ENCODE peak calls at places on chromosomes 4 and X, in nine cellular contexts. H is BJ; T is foreskin fibroblast; X is adipocyte; L is fibroblast of lung; R is CD8-positive, alpha-beta memory T cell; M is AG04450; P is coronary artery; A is AG09309. Z is an unnamed sample.

GRCh38 chr4:20443406-20443805 is 191.7 kb downstream of the SLIT2 start:
- DNase-seq in A (no peak), X (no peak), P (no peak), L (no peak), R (no peak), H (no peak), M (no peak), T (no peak), Z (no peak)

GRCh38 chr4:86939123-86939522 is 4.3 kb downstream of the AFF1 start:
- DNase-seq in T (peak; percentile 30), X (peak; percentile 23), R (no peak), H (no peak), M (no peak), L (no peak), P (no peak), A (no peak), Z (no peak)

GRCh38 chrX:45668686-45669443 is 468.2 kb upstream of the DIPK2B start:
- DNase-seq in T (peak; percentile 96), H (peak; percentile 66), A (peak; percentile 79), P (no peak), X (peak; percentile 69), L (peak; percentile 88), R (no peak), M (peak; percentile 55), Z (no peak)

GRCh38 chr4:97558204-97558804 is 585.0 kb downstream of the STPG2 start:
- DNase-seq in X (no peak), P (no peak), R (no peak), M (no peak), A (no peak), H (no peak), T (no peak), L (no peak), Z (no peak)

GRCh38 chrX:26889574-26889973 is 573.6 kb downstream of the PPP4R3C start:
- DNase-seq in M (no peak), L (peak; percentile 27), T (peak; percentile 6), P (no peak), A (no peak), H (no peak), R (no peak), X (no peak), Z (no peak)

GRCh38 chr4:156838761-156839160 is 132.8 kb downstream of the PDGFC start:
- DNase-seq in P (no peak), M (no peak), L (peak; percentile 22), X (peak; percentile 28), R (no peak), H (no peak), A (no peak), T (peak; percentile 34), Z (no peak)

GRCh38 chrX:40157228-40158035 is 59.7 kb upstream of the BCOR start:
- DNase-seq in R (no peak), M (no peak), A (no peak), X (no peak), L (no peak), T (no peak), H (no peak), P (no peak), Z (no peak)

GRCh38 chrX:20571611-20572010 is 304.9 kb upstream of the RPS6KA3 start:
- DNase-seq in L (peak; percentile 20), R (no peak), X (peak; percentile 14), T (peak; percentile 4), A (no peak), P (no peak), M (no peak), H (no peak), Z (no peak)

GRCh38 chrX:138763761-138764160 is 52.2 kb upstream of the FGF13 start:
- DNase-seq in R (no peak), T (no peak), X (no peak), P (no peak), H (no peak), A (no peak), L (no peak), M (no peak), Z (no peak)

GRCh38 chr4:155001229-155001628 is 207.2 kb upstream of the NPY2R start:
- DNase-seq in T (no peak), L (no peak), P (no peak), A (no peak), R (no peak), H (no peak), M (no peak), X (no peak), Z (no peak)

GRCh38 chrX:26442340-26442739 is 226.4 kb downstream of the MAGEB5 start:
- DNase-seq in P (no peak), A (no peak), X (no peak), T (peak; percentile 5), L (peak; percentile 40), R (no peak), H (no peak), M (no peak), Z (no peak)

GRCh38 chr4:7607156-7607910 is 172.6 kb upstream of the PSAPL1 start:
- DNase-seq in A (no peak), R (no peak), L (no peak), M (no peak), T (no peak), P (no peak), X (no peak), H (no peak), Z (no peak)

GRCh38 chr4:15965325-15965724 is 2.4 kb upstream of the FGFBP2 start:
- DNase-seq in T (no peak), L (no peak), R (no peak), H (no peak), X (no peak), P (no peak), A (no peak), M (no peak), Z (no peak)

GRCh38 chr4:73713650-73714049 is 26.7 kb upstream of the CXCL8 start:
- DNase-seq in X (no peak), P (no peak), A (no peak), L (no peak), R (no peak), H (no peak), M (no peak), T (no peak), Z (no peak)

GRCh38 chr4:42904986-42905385 is 12.5 kb downstream of the GRXCR1 start:
- DNase-seq in A (no peak), T (no peak), H (no peak), R (no peak), M (no peak), X (no peak), P (no peak), L (no peak), Z (no peak)

GRCh38 chr4:118280501-118281218 is 72.1 kb downstream of the PRSS12 start:
- DNase-seq in T (peak; percentile 85), X (peak; percentile 74), L (peak; percentile 85), R (peak; percentile 54), P (no peak), A (peak; percentile 52), M (peak; percentile 48), H (no peak), Z (peak; percentile 47)

GRCh38 chr4:113539408-113539807 is 222.1 kb downstream of the CAMK2D start:
- DNase-seq in T (peak; percentile 85), P (no peak), X (peak; percentile 50), H (peak; percentile 25), R (no peak), L (peak; percentile 67), A (no peak), M (peak; percentile 49), Z (no peak)

GRCh38 chr4:336893-337142 is 796 bp upstream of the ZNF141 start:
- DNase-seq in R (no peak), T (no peak), X (no peak), H (no peak), A (no peak), L (no peak), P (no peak), M (no peak), Z (no peak)

GRCh38 chrX:153974003-153974725 is 1.6 kb downstream of the TMEM187 start:
- DNase-seq in R (no peak), H (no peak), P (no peak), M (no peak), X (no peak), A (no peak), T (no peak), L (no peak), Z (peak; percentile 84)

DNA sequence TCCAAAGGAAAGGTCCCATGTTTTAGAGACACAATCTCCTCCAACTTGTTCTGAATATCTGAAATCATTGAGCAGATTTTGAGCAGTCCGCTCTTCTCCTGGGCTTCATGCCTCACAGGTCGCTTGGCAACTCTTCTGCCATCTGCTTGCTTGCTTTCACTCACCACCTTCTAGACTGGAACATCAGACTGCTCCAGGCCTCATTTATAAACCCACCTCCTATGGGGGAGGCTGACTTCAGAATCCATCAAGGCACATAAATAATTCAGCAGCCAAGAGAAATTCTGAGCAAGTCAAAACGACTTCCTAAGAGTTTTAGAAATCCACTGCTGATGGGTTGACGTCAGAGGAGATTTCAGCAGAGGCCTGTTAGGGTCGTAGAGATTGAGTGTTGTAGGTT is 64.1 kb downstream of the FAM184B start:
- DNase-seq in R (no peak), T (no peak), A (no peak), P (no peak), M (no peak), X (no peak), H (no peak), L (no peak), Z (no peak)
- H3K4me3 ChIP-seq in R (no peak overlapping the region), T (no peak overlapping the region), A (no peak overlapping the region), P (no peak overlapping the region), M (no peak overlapping the region), X (no peak overlapping the region), H (no peak overlapping the region), L (no peak overlapping the region), Z (no peak overlapping the region)

GRCh38 chr4:143247866-143248265 is 63.1 kb downstream of the USP38 start:
- DNase-seq in X (no peak), M (no peak), P (no peak), A (no peak), H (no peak), L (no peak), T (no peak), R (no peak), Z (no peak)
- H3K4me3 ChIP-seq in X (no peak overlapping the region), M (no peak overlapping the region), P (no peak overlapping the region), A (no peak overlapping the region), H (no peak overlapping the region), L (no peak overlapping the region), T (no peak overlapping the region), R (no peak overlapping the region), Z (no peak overlapping the region)

DNA sequence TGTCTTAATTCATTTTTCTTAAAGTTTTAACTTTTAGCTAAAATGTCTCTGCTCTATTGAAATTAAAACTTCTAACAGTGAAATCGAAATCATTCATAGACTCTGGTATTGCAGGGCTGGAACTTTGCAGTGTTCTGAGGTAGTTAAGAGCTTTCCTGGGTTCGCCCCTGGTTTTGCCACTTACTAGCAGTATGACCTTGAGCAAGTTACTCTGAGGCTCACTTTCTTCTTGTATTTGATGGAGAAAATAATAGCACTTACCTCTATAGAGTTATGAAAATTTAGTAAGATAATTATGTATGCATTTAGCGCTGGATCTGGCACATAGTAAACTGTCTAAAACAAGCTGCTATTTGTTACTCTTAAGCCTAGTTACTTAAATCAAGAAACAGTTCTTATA is 1.7 kb downstream of the SLAIN2 start:
- DNase-seq in M (no peak), X (peak; percentile 32), L (peak; percentile 20), R (no peak), H (no peak), T (no peak), P (no peak), A (no peak), Z (no peak)
- H3K4me3 ChIP-seq in M (peak overlapping the region; percentile 76), X (peak overlapping the region; percentile 93), L (peak overlapping the region; percentile 98), R (peak overlapping the region; percentile 82), H (peak overlapping the region; percentile 66), T (peak overlapping the region; percentile 92), P (peak overlapping the region; percentile 91), A (peak overlapping the region; percentile 96), Z (no peak overlapping the region)

DNA sequence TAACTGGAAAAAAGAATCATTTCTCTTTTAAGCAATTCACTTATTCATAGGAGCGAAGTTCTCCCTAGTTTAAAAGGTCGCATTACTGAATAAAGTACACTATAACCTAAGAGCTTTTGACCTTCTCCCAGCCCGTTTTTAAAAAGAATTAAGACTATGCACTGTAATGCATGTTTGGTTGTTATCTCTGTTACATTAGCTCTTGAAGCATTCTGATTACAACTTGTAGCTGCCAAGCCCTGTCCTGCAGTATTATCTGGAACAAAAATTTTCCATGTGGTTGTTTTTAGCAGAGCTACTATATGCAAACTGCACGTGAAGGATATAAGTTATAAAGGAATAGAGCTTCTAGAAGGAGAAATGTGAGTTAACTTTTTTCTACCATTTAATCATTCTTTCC is 8.1 kb downstream of the GAB1 start:
- DNase-seq in A (no peak), H (no peak), M (no peak), T (peak; percentile 15), P (no peak), X (peak; percentile 58), L (peak; percentile 33), R (no peak), Z (no peak)
- H3K4me3 ChIP-seq in A (no peak overlapping the region), H (no peak overlapping the region), M (no peak overlapping the region), T (no peak overlapping the region), P (peak overlapping the region; percentile 44), X (no peak overlapping the region), L (no peak overlapping the region), R (no peak overlapping the region), Z (no peak overlapping the region)

Z was measured in lower leg skin.